ENCODE peak calls at places on chromosomes 11 and 22, in seven cellular contexts. One of them, this sample, is unnamed.

GRCh38 chr11:431921-432320 is 9.9 kb downstream of the ANO9 start:
- DNase-seq in fibroblast of the conjunctiva: no peak
- DNase-seq in NCI-H2029: no peak
- DNase-seq in stimulated activated CD4-positive, alpha-beta T cell treated with anti-CD3 and anti-CD28 coated beads, Interleukin-2, amount 100 ng/mL, for 48 hours: no peak
- DNase-seq in COR-L47: no peak
- DNase-seq in uterus: no peak
- DNase-seq in SK-N-DZ: no peak
- DNase-seq in this sample: peak

GRCh38 chr11:11346249-11346648 is 6.8 kb downstream of the CSNK2A3 start:
- DNase-seq in stimulated activated CD4-positive, alpha-beta T cell treated with anti-CD3 and anti-CD28 coated beads, Interleukin-2, amount 100 ng/mL, for 48 hours: no peak
- DNase-seq in uterus: no peak
- DNase-seq in NCI-H2029: peak
- DNase-seq in SK-N-DZ: no peak
- DNase-seq in COR-L47: no peak
- DNase-seq in fibroblast of the conjunctiva: no peak
- DNase-seq in this sample: no peak

GRCh38 chr11:1075341-1075911 is 752 bp downstream of the MUC2 start:
- DNase-seq in SK-N-DZ: no peak
- DNase-seq in uterus: peak
- DNase-seq in fibroblast of the conjunctiva: no peak
- DNase-seq in NCI-H2029: no peak
- DNase-seq in COR-L47: no peak
- DNase-seq in stimulated activated CD4-positive, alpha-beta T cell treated with anti-CD3 and anti-CD28 coated beads, Interleukin-2, amount 100 ng/mL, for 48 hours: no peak
- DNase-seq in this sample: no peak

GRCh38 chr11:70040452-70040851 is 37.7 kb upstream of the ANO1 start:
- DNase-seq in fibroblast of the conjunctiva: no peak
- DNase-seq in COR-L47: no peak
- DNase-seq in SK-N-DZ: no peak
- DNase-seq in uterus: no peak
- DNase-seq in stimulated activated CD4-positive, alpha-beta T cell treated with anti-CD3 and anti-CD28 coated beads, Interleukin-2, amount 100 ng/mL, for 48 hours: no peak
- DNase-seq in NCI-H2029: no peak
- DNase-seq in this sample: no peak

GRCh38 chr11:122976734-122977454 is 4.7 kb downstream of the BSX start:
- DNase-seq in NCI-H2029: peak
- DNase-seq in SK-N-DZ: no peak
- DNase-seq in COR-L47: no peak
- DNase-seq in stimulated activated CD4-positive, alpha-beta T cell treated with anti-CD3 and anti-CD28 coated beads, Interleukin-2, amount 100 ng/mL, for 48 hours: no peak
- DNase-seq in uterus: no peak
- DNase-seq in fibroblast of the conjunctiva: no peak
- DNase-seq in this sample: no peak

GRCh38 chr11:8906629-8907028 is 4.4 kb upstream of the AKIP1 start:
- DNase-seq in COR-L47: no peak
- DNase-seq in fibroblast of the conjunctiva: peak
- DNase-seq in NCI-H2029: no peak
- DNase-seq in stimulated activated CD4-positive, alpha-beta T cell treated with anti-CD3 and anti-CD28 coated beads, Interleukin-2, amount 100 ng/mL, for 48 hours: no peak
- DNase-seq in uterus: no peak
- DNase-seq in SK-N-DZ: no peak
- DNase-seq in this sample: no peak

GRCh38 chr11:106208795-106209194 is 131.3 kb downstream of the AASDHPPT start:
- DNase-seq in fibroblast of the conjunctiva: no peak
- DNase-seq in COR-L47: no peak
- DNase-seq in stimulated activated CD4-positive, alpha-beta T cell treated with anti-CD3 and anti-CD28 coated beads, Interleukin-2, amount 100 ng/mL, for 48 hours: no peak
- DNase-seq in SK-N-DZ: no peak
- DNase-seq in uterus: no peak
- DNase-seq in NCI-H2029: no peak
- DNase-seq in this sample: no peak

GRCh38 chr22:24737582-24737981 is 36.9 kb downstream of the PIWIL3 start:
- DNase-seq in COR-L47: no peak
- DNase-seq in uterus: no peak
- DNase-seq in NCI-H2029: no peak
- DNase-seq in stimulated activated CD4-positive, alpha-beta T cell treated with anti-CD3 and anti-CD28 coated beads, Interleukin-2, amount 100 ng/mL, for 48 hours: no peak
- DNase-seq in fibroblast of the conjunctiva: no peak
- DNase-seq in SK-N-DZ: no peak
- DNase-seq in this sample: no peak

GRCh38 chr22:49930128-49930527 is 11.7 kb downstream of the CRELD2 start:
- DNase-seq in NCI-H2029: no peak
- DNase-seq in SK-N-DZ: no peak
- DNase-seq in stimulated activated CD4-positive, alpha-beta T cell treated with anti-CD3 and anti-CD28 coated beads, Interleukin-2, amount 100 ng/mL, for 48 hours: no peak
- DNase-seq in COR-L47: no peak
- DNase-seq in uterus: peak
- DNase-seq in fibroblast of the conjunctiva: no peak
- DNase-seq in this sample: no peak

GRCh38 chr22:50197000-50197800 is 3.6 kb upstream of the SELENOO start:
- DNase-seq in COR-L47: no peak
- DNase-seq in NCI-H2029: no peak
- DNase-seq in stimulated activated CD4-positive, alpha-beta T cell treated with anti-CD3 and anti-CD28 coated beads, Interleukin-2, amount 100 ng/mL, for 48 hours: no peak
- DNase-seq in uterus: no peak
- DNase-seq in SK-N-DZ: no peak
- DNase-seq in fibroblast of the conjunctiva: no peak
- DNase-seq in this sample: no peak

GRCh38 chr11:45041556-45041955 is 90.9 kb upstream of the TP53I11 start:
- DNase-seq in stimulated activated CD4-positive, alpha-beta T cell treated with anti-CD3 and anti-CD28 coated beads, Interleukin-2, amount 100 ng/mL, for 48 hours: no peak
- DNase-seq in uterus: no peak
- DNase-seq in SK-N-DZ: no peak
- DNase-seq in fibroblast of the conjunctiva: no peak
- DNase-seq in NCI-H2029: no peak
- DNase-seq in COR-L47: peak
- DNase-seq in this sample: no peak

GRCh38 chr11:83836883-83837654 is 550.9 kb upstream of the CCDC90B start:
- DNase-seq in fibroblast of the conjunctiva: peak
- DNase-seq in COR-L47: peak
- DNase-seq in stimulated activated CD4-positive, alpha-beta T cell treated with anti-CD3 and anti-CD28 coated beads, Interleukin-2, amount 100 ng/mL, for 48 hours: peak
- DNase-seq in SK-N-DZ: peak
- DNase-seq in uterus: no peak
- DNase-seq in NCI-H2029: no peak
- DNase-seq in this sample: no peak

GRCh38 chr22:41822289-41823057 is 10.4 kb upstream of the SREBF2 start:
- DNase-seq in stimulated activated CD4-positive, alpha-beta T cell treated with anti-CD3 and anti-CD28 coated beads, Interleukin-2, amount 100 ng/mL, for 48 hours: peak
- DNase-seq in fibroblast of the conjunctiva: peak
- DNase-seq in SK-N-DZ: peak
- DNase-seq in uterus: no peak
- DNase-seq in COR-L47: peak
- DNase-seq in NCI-H2029: peak
- DNase-seq in this sample: no peak

GRCh38 chr11:14908214-14908880 is 16.3 kb upstream of the CYP2R1 start:
- DNase-seq in COR-L47: peak
- DNase-seq in stimulated activated CD4-positive, alpha-beta T cell treated with anti-CD3 and anti-CD28 coated beads, Interleukin-2, amount 100 ng/mL, for 48 hours: no peak
- DNase-seq in SK-N-DZ: peak
- DNase-seq in NCI-H2029: peak
- DNase-seq in fibroblast of the conjunctiva: peak
- DNase-seq in uterus: no peak
- DNase-seq in this sample: no peak

GRCh38 chr11:62715150-62716130 is 8.0 kb downstream of the GNG3 start:
- DNase-seq in uterus: no peak
- DNase-seq in NCI-H2029: no peak
- DNase-seq in fibroblast of the conjunctiva: no peak
- DNase-seq in stimulated activated CD4-positive, alpha-beta T cell treated with anti-CD3 and anti-CD28 coated beads, Interleukin-2, amount 100 ng/mL, for 48 hours: no peak
- DNase-seq in COR-L47: no peak
- DNase-seq in SK-N-DZ: no peak
- DNase-seq in this sample: no peak

GRCh38 chr11:60307507-60308195 is 19.4 kb upstream of the MS4A6E start:
- DNase-seq in fibroblast of the conjunctiva: no peak
- DNase-seq in COR-L47: no peak
- DNase-seq in NCI-H2029: no peak
- DNase-seq in SK-N-DZ: no peak
- DNase-seq in stimulated activated CD4-positive, alpha-beta T cell treated with anti-CD3 and anti-CD28 coated beads, Interleukin-2, amount 100 ng/mL, for 48 hours: no peak
- DNase-seq in uterus: no peak
- DNase-seq in this sample: no peak

GRCh38 chr11:45209904-45210699 is 63.7 kb downstream of the PRDM11 start:
- DNase-seq in stimulated activated CD4-positive, alpha-beta T cell treated with anti-CD3 and anti-CD28 coated beads, Interleukin-2, amount 100 ng/mL, for 48 hours: no peak
- DNase-seq in NCI-H2029: peak
- DNase-seq in uterus: peak
- DNase-seq in SK-N-DZ: peak
- DNase-seq in COR-L47: no peak
- DNase-seq in fibroblast of the conjunctiva: peak
- DNase-seq in this sample: peak

GRCh38 chr11:16831281-16832192 is 93.1 kb downstream of the C11orf58 start:
- DNase-seq in COR-L47: no peak
- DNase-seq in SK-N-DZ: no peak
- DNase-seq in uterus: no peak
- DNase-seq in fibroblast of the conjunctiva: no peak
- DNase-seq in stimulated activated CD4-positive, alpha-beta T cell treated with anti-CD3 and anti-CD28 coated beads, Interleukin-2, amount 100 ng/mL, for 48 hours: no peak
- DNase-seq in NCI-H2029: no peak
- DNase-seq in this sample: no peak

GRCh38 chr22:19824197-19825015 is 30.3 kb downstream of the GNB1L start:
- DNase-seq in fibroblast of the conjunctiva: no peak
- DNase-seq in stimulated activated CD4-positive, alpha-beta T cell treated with anti-CD3 and anti-CD28 coated beads, Interleukin-2, amount 100 ng/mL, for 48 hours: no peak
- DNase-seq in COR-L47: no peak
- DNase-seq in NCI-H2029: no peak
- DNase-seq in uterus: no peak
- DNase-seq in SK-N-DZ: no peak
- DNase-seq in this sample: no peak

GRCh38 chr22:37330200-37331033 is 48.1 kb downstream of the CYTH4 start:
- DNase-seq in stimulated activated CD4-positive, alpha-beta T cell treated with anti-CD3 and anti-CD28 coated beads, Interleukin-2, amount 100 ng/mL, for 48 hours: peak
- DNase-seq in uterus: no peak
- DNase-seq in fibroblast of the conjunctiva: peak
- DNase-seq in SK-N-DZ: peak
- DNase-seq in NCI-H2029: peak
- DNase-seq in COR-L47: peak
- DNase-seq in this sample: no peak

GRCh38 chr11:69066122-69067112 is 17.7 kb downstream of the TPCN2 start:
- DNase-seq in COR-L47: no peak
- DNase-seq in stimulated activated CD4-positive, alpha-beta T cell treated with anti-CD3 and anti-CD28 coated beads, Interleukin-2, amount 100 ng/mL, for 48 hours: no peak
- DNase-seq in uterus: no peak
- DNase-seq in NCI-H2029: no peak
- DNase-seq in SK-N-DZ: no peak
- DNase-seq in fibroblast of the conjunctiva: no peak
- DNase-seq in this sample: no peak

GRCh38 chr11:3160252-3161031 is 4.7 kb downstream of the OSBPL5 start:
- DNase-seq in uterus: peak
- DNase-seq in NCI-H2029: peak
- DNase-seq in stimulated activated CD4-positive, alpha-beta T cell treated with anti-CD3 and anti-CD28 coated beads, Interleukin-2, amount 100 ng/mL, for 48 hours: no peak
- DNase-seq in fibroblast of the conjunctiva: peak
- DNase-seq in SK-N-DZ: peak
- DNase-seq in COR-L47: peak
- DNase-seq in this sample: peak

GRCh38 chr11:925496-926301 is at the start of gene AP2A2:
- DNase-seq in SK-N-DZ: peak
- DNase-seq in COR-L47: peak
- DNase-seq in NCI-H2029: peak
- DNase-seq in stimulated activated CD4-positive, alpha-beta T cell treated with anti-CD3 and anti-CD28 coated beads, Interleukin-2, amount 100 ng/mL, for 48 hours: peak
- DNase-seq in uterus: peak
- DNase-seq in fibroblast of the conjunctiva: peak
- DNase-seq in this sample: peak

GRCh38 chr11:20087118-20087521 is 73.2 kb downstream of the DBX1 start:
- DNase-seq in SK-N-DZ: no peak
- DNase-seq in uterus: no peak
- DNase-seq in fibroblast of the conjunctiva: no peak
- DNase-seq in stimulated activated CD4-positive, alpha-beta T cell treated with anti-CD3 and anti-CD28 coated beads, Interleukin-2, amount 100 ng/mL, for 48 hours: no peak
- DNase-seq in COR-L47: no peak
- DNase-seq in NCI-H2029: no peak
- DNase-seq in this sample: no peak

GRCh38 chr11:105840391-105840790 is 181.6 kb downstream of the MSANTD4 start:
- DNase-seq in SK-N-DZ: no peak
- DNase-seq in COR-L47: no peak
- DNase-seq in stimulated activated CD4-positive, alpha-beta T cell treated with anti-CD3 and anti-CD28 coated beads, Interleukin-2, amount 100 ng/mL, for 48 hours: no peak
- DNase-seq in uterus: no peak
- DNase-seq in NCI-H2029: no peak
- DNase-seq in fibroblast of the conjunctiva: no peak
- DNase-seq in this sample: no peak

GRCh38 chr22:32475428-32476010 is 908 bp downstream of the FBXO7 start:
- DNase-seq in SK-N-DZ: no peak
- DNase-seq in uterus: peak
- DNase-seq in COR-L47: peak
- DNase-seq in fibroblast of the conjunctiva: no peak
- DNase-seq in NCI-H2029: no peak
- DNase-seq in stimulated activated CD4-positive, alpha-beta T cell treated with anti-CD3 and anti-CD28 coated beads, Interleukin-2, amount 100 ng/mL, for 48 hours: peak
- DNase-seq in this sample: peak

GRCh38 chr11:128508785-128509518 is 78.4 kb downstream of the ETS1 start:
- DNase-seq in SK-N-DZ: no peak
- DNase-seq in NCI-H2029: no peak
- DNase-seq in fibroblast of the conjunctiva: no peak
- DNase-seq in stimulated activated CD4-positive, alpha-beta T cell treated with anti-CD3 and anti-CD28 coated beads, Interleukin-2, amount 100 ng/mL, for 48 hours: no peak
- DNase-seq in uterus: no peak
- DNase-seq in COR-L47: no peak
- DNase-seq in this sample: no peak